ENCODE peak calls at places on chromosomes 7 and 10, in ten cellular contexts. R is vagina, H is small intestine, Y is cardiac muscle cell, U is astrocyte, E is neuronal stem cell, X is brain microvascular endothelial cell, J is osteoblast, C is HAP-1, N is HCT116. A is an unnamed sample.

GRCh38 chr10:974038-974784 is 14.0 kb upstream of the GTPBP4 start:
- DNase-seq in R (no peak), H (peak; percentile 40), Y (peak; percentile 3), U (peak; percentile 42), E (no peak), X (peak; percentile 73), J (peak; percentile 46), C (no peak), N (no peak), A (no peak)

GRCh38 chr10:19683326-19683725 is 132.9 kb upstream of the PLXDC2 start:
- DNase-seq in R (no peak), H (no peak), Y (peak; percentile 15), U (peak; percentile 18), E (no peak), X (peak; percentile 60), J (no peak), C (no peak), N (no peak), A (no peak)

GRCh38 chr10:101867931-101868330 is 24.3 kb upstream of the KCNIP2 start:
- DNase-seq in R (no peak), H (no peak), Y (no peak), U (no peak), E (no peak), X (no peak), J (no peak), C (no peak), N (no peak), A (no peak)

GRCh38 chr10:14379556-14380330 is 49.0 kb upstream of the FRMD4A start:
- DNase-seq in R (no peak), H (no peak), Y (no peak), U (no peak), E (no peak), X (no peak), J (no peak), C (no peak), N (no peak), A (no peak)

GRCh38 chr10:15856328-15857000 is 3.8 kb downstream of the MINDY3 start:
- DNase-seq in R (no peak), H (peak; percentile 43), Y (no peak), U (no peak), E (no peak), X (no peak), J (no peak), C (peak; percentile 23), N (no peak), A (no peak)

GRCh38 chr10:130020651-130021372 is 56.7 kb upstream of the EBF3 start:
- DNase-seq in R (peak; percentile 85), H (no peak), Y (peak; percentile 14), U (no peak), E (no peak), X (no peak), J (peak; percentile 66), C (peak; percentile 3), N (no peak), A (no peak)

GRCh38 chr7:35647171-35647574 is 47.8 kb downstream of the HERPUD2 start:
- DNase-seq in R (no peak), H (no peak), Y (peak; percentile 69), U (no peak), E (peak; percentile 33), X (peak; percentile 7), J (no peak), C (no peak), N (no peak), A (no peak)

GRCh38 chr7:128811631-128812430 is 18.4 kb upstream of the FLNC start:
- DNase-seq in R (no peak), H (no peak), Y (no peak), U (no peak), E (no peak), X (no peak), J (no peak), C (no peak), N (no peak), A (no peak)

DNA sequence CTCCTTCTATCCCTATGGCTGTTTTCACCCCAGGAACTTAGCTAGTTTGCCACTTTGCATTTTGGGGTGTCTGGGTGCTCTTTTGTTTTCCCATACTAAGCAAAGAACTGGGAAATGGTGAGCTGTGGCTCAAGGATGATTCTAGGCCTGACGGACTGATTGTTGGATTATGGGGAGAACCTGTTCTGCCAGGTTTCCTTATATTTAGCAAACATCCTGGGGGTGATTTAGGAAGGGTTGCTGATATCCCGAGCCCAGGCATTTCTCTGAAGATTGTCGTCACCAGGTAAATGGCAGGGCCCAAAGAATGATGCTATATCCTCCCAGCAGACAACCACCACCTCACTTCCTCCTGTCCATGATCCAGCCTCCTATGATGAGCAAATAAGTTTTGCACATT is 72.1 kb upstream of the GRB10 start:
- DNase-seq in R (no peak), H (no peak), Y (no peak), U (no peak), E (no peak), X (no peak), J (no peak), C (no peak), N (no peak), A (no peak)
- H3K27me3 ChIP-seq in R (no peaks in the 10 kb centered on the region), H (no peaks in the 10 kb centered on the region), Y (no peaks in the 10 kb centered on the region), U (no peaks in the 10 kb centered on the region), E (no peaks in the 10 kb centered on the region), X (no peaks in the 10 kb centered on the region), J (no peaks in the 10 kb centered on the region), C (no peaks in the 10 kb centered on the region), N (peaks cover 4% of the 10 kb centered on the region), A (peaks cover 33% of the 10 kb centered on the region)

GRCh38 chr7:21251166-21251806 is 176.6 kb upstream of the SP4 start:
- DNase-seq in R (no peak), H (peak; percentile 76), Y (no peak), U (no peak), E (no peak), X (no peak), J (peak; percentile 19), C (no peak), N (no peak), A (no peak)

GRCh38 chr7:21256310-21256877 is 171.5 kb upstream of the SP4 start:
- DNase-seq in R (no peak), H (peak; percentile 49), Y (peak; percentile 57), U (peak; percentile 7), E (no peak), X (peak; percentile 45), J (peak; percentile 4), C (peak; percentile 30), N (peak; percentile 32), A (no peak)

DNA sequence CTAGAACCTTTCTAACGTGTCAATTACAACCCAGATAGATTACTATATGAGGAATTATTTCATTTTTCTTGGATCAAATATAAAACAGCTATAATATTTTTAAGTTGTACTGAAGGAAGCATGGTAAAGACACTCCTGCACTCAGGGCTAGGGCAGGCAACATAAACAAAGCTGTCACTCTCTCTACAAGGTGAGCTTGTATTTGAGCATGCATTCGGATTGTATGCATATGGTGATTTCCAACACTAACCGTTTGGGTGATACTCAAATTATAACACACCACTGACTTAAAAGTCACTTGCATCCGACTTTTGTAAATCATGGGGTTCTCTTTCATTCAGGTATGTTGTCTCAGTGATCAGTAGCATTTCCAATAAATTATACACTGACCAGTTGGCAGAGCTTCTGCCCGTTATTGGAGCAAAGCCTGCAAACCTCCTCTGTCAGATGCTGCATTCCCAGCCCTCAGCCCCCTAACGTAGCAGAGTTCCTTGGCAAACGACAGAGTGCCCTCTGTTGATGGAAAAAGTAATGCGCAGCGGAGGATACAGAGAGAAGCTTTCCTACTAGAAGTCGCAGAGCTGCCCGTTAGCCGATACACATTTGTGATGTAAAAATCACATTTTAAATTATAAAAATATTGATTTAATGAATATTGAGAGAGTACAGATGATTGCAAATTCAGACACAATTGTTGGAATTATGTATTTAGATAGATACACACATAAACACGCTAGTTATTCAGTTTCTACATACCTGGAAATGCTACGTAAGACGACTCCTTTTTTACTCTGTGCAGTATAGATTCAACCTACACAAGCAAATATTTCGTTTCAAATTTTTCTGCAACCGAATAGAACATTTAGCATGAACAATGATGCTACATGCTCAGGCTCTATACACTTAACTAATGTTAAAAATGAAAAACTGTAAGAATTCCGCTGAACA is 173.9 kb upstream of the SP4 start:
- DNase-seq in R (no peak), H (peak; percentile 53), Y (peak; percentile 64), U (peak; percentile 11), E (peak; percentile 85), X (peak; percentile 51), J (peak; percentile 1), C (peak; percentile 84), N (peak; percentile 51), A (no peak)
- H3K27me3 ChIP-seq in R (no peaks in the 10 kb centered on the region), H (no peaks in the 10 kb centered on the region), Y (peaks cover 39% of the 10 kb centered on the region), U (peaks cover 2% of the 10 kb centered on the region), E (no peaks in the 10 kb centered on the region), X (peaks cover 11% of the 10 kb centered on the region), J (peaks cover 16% of the 10 kb centered on the region), C (peaks cover 25% of the 10 kb centered on the region), N (peaks cover 25% of the 10 kb centered on the region), A (no peaks in the 10 kb centered on the region)

DNA sequence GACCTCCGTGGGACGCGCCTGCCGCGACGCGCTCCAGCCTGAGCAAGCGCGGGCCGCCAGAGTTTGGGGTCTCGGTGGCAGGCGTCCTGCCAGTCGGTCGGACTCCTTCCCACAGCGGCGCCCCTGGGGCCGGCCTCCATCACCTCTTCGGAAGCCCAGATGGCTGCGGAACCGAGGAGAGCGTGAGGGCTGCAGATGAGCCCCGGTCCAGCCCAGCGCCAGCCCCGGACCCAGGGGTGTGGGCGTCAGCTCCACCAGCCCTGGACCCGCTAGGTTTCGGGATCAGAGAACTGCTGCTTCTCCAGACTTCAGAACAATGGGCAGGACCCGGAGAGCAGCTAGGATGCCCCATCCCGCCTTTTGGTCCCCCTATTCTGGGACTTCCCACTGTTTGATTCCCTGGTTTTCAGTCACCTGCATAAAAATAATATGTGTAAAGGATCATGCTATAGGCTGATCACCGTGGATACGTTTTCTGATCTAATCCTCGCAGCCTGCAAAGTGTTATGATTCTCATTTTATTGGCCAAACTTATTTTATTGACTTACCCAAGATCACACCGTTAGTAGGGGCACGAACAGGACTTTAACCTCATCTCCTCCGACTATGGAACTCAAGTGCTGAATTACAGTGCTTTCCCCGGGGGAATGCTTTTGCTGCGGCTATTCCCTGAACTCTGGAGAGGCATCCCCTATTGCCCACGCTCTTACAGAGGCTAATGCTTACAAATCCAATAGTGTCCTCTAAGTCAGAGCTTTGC is 2.8 kb downstream of the CYP26C1 start:
- DNase-seq in R (no peak), H (no peak), Y (no peak), U (no peak), E (no peak), X (no peak), J (peak; percentile 79), C (no peak), N (no peak), A (no peak)
- H3K27me3 ChIP-seq in R (peaks cover 5% of the 10 kb centered on the region), H (peaks cover 14% of the 10 kb centered on the region), Y (peaks cover 100% of the 10 kb centered on the region), U (peaks cover 83% of the 10 kb centered on the region), E (peaks cover 74% of the 10 kb centered on the region), X (peaks cover 82% of the 10 kb centered on the region), J (peaks cover 96% of the 10 kb centered on the region), C (peaks cover 10% of the 10 kb centered on the region), N (no peaks in the 10 kb centered on the region), A (peaks cover 78% of the 10 kb centered on the region)

GRCh38 chr7:107045980-107046379 is 1.5 kb downstream of the PRKAR2B start:
- DNase-seq in R (no peak), H (peak; percentile 10), Y (peak; percentile 8), U (peak; percentile 44), E (no peak), X (no peak), J (peak; percentile 81), C (peak; percentile 19), N (no peak), A (peak; percentile 11)

GRCh38 chr7:107046511-107047259 is 2.2 kb downstream of the PRKAR2B start:
- DNase-seq in R (no peak), H (no peak), Y (no peak), U (no peak), E (no peak), X (no peak), J (no peak), C (no peak), N (no peak), A (no peak)

GRCh38 chr7:107043916-107044346 is 574 bp upstream of the PRKAR2B start:
- DNase-seq in R (no peak), H (no peak), Y (no peak), U (peak; percentile 3), E (no peak), X (no peak), J (no peak), C (no peak), N (no peak), A (no peak)

GRCh38 chr7:107044347-107045194 is at the start of gene PRKAR2B:
- DNase-seq in R (no peak), H (peak; percentile 27), Y (peak; percentile 83), U (peak; percentile 47), E (peak; percentile 90), X (peak; percentile 17), J (peak; percentile 95), C (peak; percentile 89), N (peak; percentile 27), A (peak; percentile 27)

DNA sequence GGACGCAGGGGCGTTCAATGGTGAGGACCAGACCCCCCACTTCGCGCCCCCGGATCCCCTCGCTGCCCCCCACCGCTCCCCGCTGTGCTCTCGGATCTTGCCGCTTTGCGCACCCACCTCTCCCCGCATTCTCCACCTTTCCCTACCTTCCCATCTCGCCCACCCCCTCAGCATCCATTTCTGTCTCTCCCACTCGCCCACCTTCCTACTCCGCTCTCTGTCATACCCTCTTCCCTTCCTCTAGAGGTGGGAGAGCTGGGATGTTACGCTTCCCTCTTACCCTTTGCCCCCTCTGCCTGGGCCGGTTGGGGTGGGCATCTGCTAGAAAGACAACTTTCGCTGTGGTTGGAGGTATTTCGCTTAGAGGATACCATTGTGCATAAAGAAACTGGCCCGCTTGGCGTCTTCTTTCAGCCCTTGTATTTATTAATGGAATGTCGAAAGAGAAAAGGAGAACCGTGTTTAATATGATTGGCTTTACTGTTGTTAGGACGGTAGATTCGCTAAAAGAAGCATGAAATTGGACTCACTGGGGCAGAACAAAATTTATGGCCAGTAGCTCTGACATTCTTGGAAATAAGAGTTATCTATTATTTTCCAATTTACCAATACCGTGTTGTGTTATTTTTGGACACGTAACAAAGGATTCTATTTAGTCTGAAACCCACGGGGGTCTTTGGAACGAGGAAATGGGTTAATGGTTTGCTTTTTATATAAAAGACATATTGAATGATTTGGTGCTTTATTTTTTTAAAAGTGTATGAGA is 873 bp downstream of the PRKAR2B start:
- DNase-seq in R (no peak), H (no peak), Y (no peak), U (no peak), E (peak; percentile 35), X (no peak), J (peak; percentile 72), C (peak; percentile 23), N (no peak), A (no peak)
- H3K27me3 ChIP-seq in R (no peaks in the 10 kb centered on the region), H (no peaks in the 10 kb centered on the region), Y (no peaks in the 10 kb centered on the region), U (no peaks in the 10 kb centered on the region), E (no peaks in the 10 kb centered on the region), X (no peaks in the 10 kb centered on the region), J (peaks cover 34% of the 10 kb centered on the region), C (no peaks in the 10 kb centered on the region), N (no peaks in the 10 kb centered on the region), A (no peaks in the 10 kb centered on the region)